ENCODE peak calls at places on chromosome 17, in seven cellular contexts. One of them, this sample, is unnamed.

GRCh38 chr17:65177901-65178300 is 40.7 kb downstream of the RGS9 start:
- DNase-seq in iris pigment epithelial cell: peak; percentile 80
- DNase-seq in AML-193: no peak
- DNase-seq in stimulated activated CD4-positive, alpha-beta T cell treated with anti-CD3 and anti-CD28 coated beads, Interleukin-4, amount 100 ng/mL, for 1 hour: no peak
- DNase-seq in T47D: no peak
- DNase-seq in adipocyte: peak; percentile 39
- DNase-seq in epithelial cell of prostate: no peak
- DNase-seq in this sample: no peak

GRCh38 chr17:17840751-17841591 is 4.2 kb upstream of the SREBF1 start:
- DNase-seq in stimulated activated CD4-positive, alpha-beta T cell treated with anti-CD3 and anti-CD28 coated beads, Interleukin-4, amount 100 ng/mL, for 1 hour: no peak
- DNase-seq in iris pigment epithelial cell: peak; percentile 42
- DNase-seq in T47D: no peak
- DNase-seq in adipocyte: peak; percentile 29
- DNase-seq in AML-193: no peak
- DNase-seq in epithelial cell of prostate: peak; percentile 53
- DNase-seq in this sample: no peak

GRCh38 chr17:49107211-49107557 is 25.4 kb upstream of the B4GALNT2 start:
- DNase-seq in AML-193: no peak
- DNase-seq in adipocyte: no peak
- DNase-seq in T47D: no peak
- DNase-seq in stimulated activated CD4-positive, alpha-beta T cell treated with anti-CD3 and anti-CD28 coated beads, Interleukin-4, amount 100 ng/mL, for 1 hour: no peak
- DNase-seq in iris pigment epithelial cell: no peak
- DNase-seq in epithelial cell of prostate: no peak
- DNase-seq in this sample: no peak

GRCh38 chr17:37743612-37743874 is 1.3 kb downstream of the HNF1B start:
- DNase-seq in epithelial cell of prostate: no peak
- DNase-seq in T47D: no peak
- DNase-seq in stimulated activated CD4-positive, alpha-beta T cell treated with anti-CD3 and anti-CD28 coated beads, Interleukin-4, amount 100 ng/mL, for 1 hour: peak; percentile 6
- DNase-seq in adipocyte: no peak
- DNase-seq in AML-193: no peak
- DNase-seq in iris pigment epithelial cell: no peak
- DNase-seq in this sample: no peak

GRCh38 chr17:51087072-51087757 is 33.5 kb downstream of the SPAG9 start:
- DNase-seq in stimulated activated CD4-positive, alpha-beta T cell treated with anti-CD3 and anti-CD28 coated beads, Interleukin-4, amount 100 ng/mL, for 1 hour: no peak
- DNase-seq in T47D: no peak
- DNase-seq in adipocyte: peak; percentile 7
- DNase-seq in iris pigment epithelial cell: peak; percentile 31
- DNase-seq in epithelial cell of prostate: no peak
- DNase-seq in AML-193: no peak
- DNase-seq in this sample: no peak

GRCh38 chr17:78605886-78606285 is 28.7 kb upstream of the DNAH17 start:
- DNase-seq in stimulated activated CD4-positive, alpha-beta T cell treated with anti-CD3 and anti-CD28 coated beads, Interleukin-4, amount 100 ng/mL, for 1 hour: no peak
- DNase-seq in T47D: no peak
- DNase-seq in AML-193: no peak
- DNase-seq in iris pigment epithelial cell: no peak
- DNase-seq in epithelial cell of prostate: no peak
- DNase-seq in adipocyte: no peak
- DNase-seq in this sample: no peak

GRCh38 chr17:81831957-81832607 is 1.0 kb downstream of the MCRIP1 start:
- DNase-seq in AML-193: peak; percentile 74
- DNase-seq in adipocyte: peak; percentile 30
- DNase-seq in iris pigment epithelial cell: no peak
- DNase-seq in epithelial cell of prostate: no peak
- DNase-seq in T47D: no peak
- DNase-seq in stimulated activated CD4-positive, alpha-beta T cell treated with anti-CD3 and anti-CD28 coated beads, Interleukin-4, amount 100 ng/mL, for 1 hour: peak; percentile 52
- DNase-seq in this sample: peak; percentile 32

GRCh38 chr17:73900516-73900915 is 256.3 kb upstream of the SDK2 start:
- DNase-seq in AML-193: no peak
- DNase-seq in adipocyte: no peak
- DNase-seq in epithelial cell of prostate: no peak
- DNase-seq in stimulated activated CD4-positive, alpha-beta T cell treated with anti-CD3 and anti-CD28 coated beads, Interleukin-4, amount 100 ng/mL, for 1 hour: no peak
- DNase-seq in iris pigment epithelial cell: no peak
- DNase-seq in T47D: no peak
- DNase-seq in this sample: no peak

GRCh38 chr17:19904924-19905323 is 37.2 kb upstream of the ULK2 start:
- DNase-seq in AML-193: no peak
- DNase-seq in adipocyte: no peak
- DNase-seq in epithelial cell of prostate: no peak
- DNase-seq in iris pigment epithelial cell: no peak
- DNase-seq in T47D: no peak
- DNase-seq in stimulated activated CD4-positive, alpha-beta T cell treated with anti-CD3 and anti-CD28 coated beads, Interleukin-4, amount 100 ng/mL, for 1 hour: no peak
- DNase-seq in this sample: no peak

GRCh38 chr17:5832886-5833285 is 237.3 kb upstream of the WSCD1 start:
- DNase-seq in iris pigment epithelial cell: peak; percentile 76
- DNase-seq in adipocyte: peak; percentile 46
- DNase-seq in epithelial cell of prostate: no peak
- DNase-seq in T47D: no peak
- DNase-seq in stimulated activated CD4-positive, alpha-beta T cell treated with anti-CD3 and anti-CD28 coated beads, Interleukin-4, amount 100 ng/mL, for 1 hour: no peak
- DNase-seq in AML-193: no peak
- DNase-seq in this sample: no peak

GRCh38 chr17:31562447-31562846 is 171.0 kb downstream of the RAB11FIP4 start:
- DNase-seq in T47D: no peak
- DNase-seq in stimulated activated CD4-positive, alpha-beta T cell treated with anti-CD3 and anti-CD28 coated beads, Interleukin-4, amount 100 ng/mL, for 1 hour: no peak
- DNase-seq in epithelial cell of prostate: no peak
- DNase-seq in iris pigment epithelial cell: no peak
- DNase-seq in AML-193: no peak
- DNase-seq in adipocyte: peak; percentile 19
- DNase-seq in this sample: no peak

GRCh38 chr17:34299017-34299416 is 13.5 kb downstream of the CCL11 start:
- DNase-seq in iris pigment epithelial cell: no peak
- DNase-seq in T47D: no peak
- DNase-seq in AML-193: no peak
- DNase-seq in epithelial cell of prostate: no peak
- DNase-seq in stimulated activated CD4-positive, alpha-beta T cell treated with anti-CD3 and anti-CD28 coated beads, Interleukin-4, amount 100 ng/mL, for 1 hour: no peak
- DNase-seq in adipocyte: no peak
- DNase-seq in this sample: no peak

GRCh38 chr17:76612977-76613851 is 27.6 kb upstream of the ST6GALNAC2 start:
- DNase-seq in stimulated activated CD4-positive, alpha-beta T cell treated with anti-CD3 and anti-CD28 coated beads, Interleukin-4, amount 100 ng/mL, for 1 hour: no peak
- DNase-seq in epithelial cell of prostate: no peak
- DNase-seq in AML-193: peak; percentile 59
- DNase-seq in T47D: no peak
- DNase-seq in iris pigment epithelial cell: no peak
- DNase-seq in adipocyte: no peak
- DNase-seq in this sample: no peak

GRCh38 chr17:32502013-32502412 is 15.2 kb downstream of the CDK5R1 start:
- DNase-seq in stimulated activated CD4-positive, alpha-beta T cell treated with anti-CD3 and anti-CD28 coated beads, Interleukin-4, amount 100 ng/mL, for 1 hour: no peak
- DNase-seq in T47D: no peak
- DNase-seq in AML-193: no peak
- DNase-seq in adipocyte: no peak
- DNase-seq in epithelial cell of prostate: no peak
- DNase-seq in iris pigment epithelial cell: no peak
- DNase-seq in this sample: no peak

GRCh38 chr17:73776978-73777567 is 132.8 kb upstream of the SDK2 start:
- DNase-seq in adipocyte: no peak
- DNase-seq in AML-193: no peak
- DNase-seq in T47D: no peak
- DNase-seq in stimulated activated CD4-positive, alpha-beta T cell treated with anti-CD3 and anti-CD28 coated beads, Interleukin-4, amount 100 ng/mL, for 1 hour: no peak
- DNase-seq in epithelial cell of prostate: no peak
- DNase-seq in iris pigment epithelial cell: no peak
- DNase-seq in this sample: no peak

GRCh38 chr17:55462234-55462633 is 40.6 kb upstream of the MMD start:
- DNase-seq in iris pigment epithelial cell: no peak
- DNase-seq in T47D: no peak
- DNase-seq in epithelial cell of prostate: no peak
- DNase-seq in adipocyte: no peak
- DNase-seq in stimulated activated CD4-positive, alpha-beta T cell treated with anti-CD3 and anti-CD28 coated beads, Interleukin-4, amount 100 ng/mL, for 1 hour: no peak
- DNase-seq in AML-193: no peak
- DNase-seq in this sample: no peak

GRCh38 chr17:74995847-74996246 is 8.4 kb downstream of the CDR2L start:
- DNase-seq in stimulated activated CD4-positive, alpha-beta T cell treated with anti-CD3 and anti-CD28 coated beads, Interleukin-4, amount 100 ng/mL, for 1 hour: no peak
- DNase-seq in epithelial cell of prostate: no peak
- DNase-seq in AML-193: no peak
- DNase-seq in T47D: no peak
- DNase-seq in adipocyte: no peak
- DNase-seq in iris pigment epithelial cell: no peak
- DNase-seq in this sample: no peak

GRCh38 chr17:48066656-48067055 is 18.5 kb downstream of the NFE2L1 start:
- DNase-seq in stimulated activated CD4-positive, alpha-beta T cell treated with anti-CD3 and anti-CD28 coated beads, Interleukin-4, amount 100 ng/mL, for 1 hour: no peak
- DNase-seq in iris pigment epithelial cell: no peak
- DNase-seq in AML-193: no peak
- DNase-seq in adipocyte: no peak
- DNase-seq in T47D: no peak
- DNase-seq in epithelial cell of prostate: no peak
- DNase-seq in this sample: no peak

GRCh38 chr17:814371-814770 is 32.2 kb downstream of the MRM3 start:
- DNase-seq in iris pigment epithelial cell: no peak
- DNase-seq in T47D: no peak
- DNase-seq in stimulated activated CD4-positive, alpha-beta T cell treated with anti-CD3 and anti-CD28 coated beads, Interleukin-4, amount 100 ng/mL, for 1 hour: no peak
- DNase-seq in epithelial cell of prostate: no peak
- DNase-seq in AML-193: no peak
- DNase-seq in adipocyte: no peak
- DNase-seq in this sample: no peak

GRCh38 chr17:7914771-7915610 is 1.1 kb downstream of the RNF227 start:
- DNase-seq in epithelial cell of prostate: no peak
- DNase-seq in T47D: no peak
- DNase-seq in adipocyte: no peak
- DNase-seq in stimulated activated CD4-positive, alpha-beta T cell treated with anti-CD3 and anti-CD28 coated beads, Interleukin-4, amount 100 ng/mL, for 1 hour: no peak
- DNase-seq in iris pigment epithelial cell: peak; percentile 51
- DNase-seq in AML-193: no peak
- DNase-seq in this sample: no peak

GRCh38 chr17:75317671-75318070 is 28.4 kb upstream of the SLC25A19 start:
- DNase-seq in stimulated activated CD4-positive, alpha-beta T cell treated with anti-CD3 and anti-CD28 coated beads, Interleukin-4, amount 100 ng/mL, for 1 hour: no peak
- DNase-seq in T47D: no peak
- DNase-seq in adipocyte: no peak
- DNase-seq in iris pigment epithelial cell: no peak
- DNase-seq in epithelial cell of prostate: no peak
- DNase-seq in AML-193: no peak
- DNase-seq in this sample: no peak

GRCh38 chr17:61128671-61129115 is 270.9 kb upstream of the TBX2 start:
- DNase-seq in stimulated activated CD4-positive, alpha-beta T cell treated with anti-CD3 and anti-CD28 coated beads, Interleukin-4, amount 100 ng/mL, for 1 hour: no peak
- DNase-seq in T47D: no peak
- DNase-seq in AML-193: no peak
- DNase-seq in iris pigment epithelial cell: peak; percentile 54
- DNase-seq in epithelial cell of prostate: no peak
- DNase-seq in adipocyte: peak; percentile 59
- DNase-seq in this sample: no peak

GRCh38 chr17:44842748-44843147 is 4.9 kb upstream of the HIGD1B start:
- DNase-seq in T47D: no peak
- DNase-seq in stimulated activated CD4-positive, alpha-beta T cell treated with anti-CD3 and anti-CD28 coated beads, Interleukin-4, amount 100 ng/mL, for 1 hour: no peak
- DNase-seq in iris pigment epithelial cell: no peak
- DNase-seq in AML-193: no peak
- DNase-seq in epithelial cell of prostate: no peak
- DNase-seq in adipocyte: no peak
- DNase-seq in this sample: no peak

GRCh38 chr17:77604301-77605031 is 354.0 kb upstream of the TNRC6C start:
- DNase-seq in adipocyte: no peak
- DNase-seq in stimulated activated CD4-positive, alpha-beta T cell treated with anti-CD3 and anti-CD28 coated beads, Interleukin-4, amount 100 ng/mL, for 1 hour: no peak
- DNase-seq in epithelial cell of prostate: no peak
- DNase-seq in iris pigment epithelial cell: no peak
- DNase-seq in T47D: no peak
- DNase-seq in AML-193: no peak
- DNase-seq in this sample: no peak

GRCh38 chr17:83182620-83183063 is 103.2 kb downstream of the METRNL start:
- DNase-seq in epithelial cell of prostate: no peak
- DNase-seq in adipocyte: no peak
- DNase-seq in stimulated activated CD4-positive, alpha-beta T cell treated with anti-CD3 and anti-CD28 coated beads, Interleukin-4, amount 100 ng/mL, for 1 hour: no peak
- DNase-seq in T47D: no peak
- DNase-seq in AML-193: no peak
- DNase-seq in iris pigment epithelial cell: no peak
- DNase-seq in this sample: no peak

GRCh38 chr17:17140590-17140980 is 65.5 kb downstream of the PLD6 start:
- DNase-seq in iris pigment epithelial cell: peak; percentile 80
- DNase-seq in T47D: no peak
- DNase-seq in adipocyte: peak; percentile 38
- DNase-seq in AML-193: no peak
- DNase-seq in stimulated activated CD4-positive, alpha-beta T cell treated with anti-CD3 and anti-CD28 coated beads, Interleukin-4, amount 100 ng/mL, for 1 hour: no peak
- DNase-seq in epithelial cell of prostate: peak; percentile 29
- DNase-seq in this sample: no peak

GRCh38 chr17:83179378-83179777 is 100.0 kb downstream of the METRNL start:
- DNase-seq in stimulated activated CD4-positive, alpha-beta T cell treated with anti-CD3 and anti-CD28 coated beads, Interleukin-4, amount 100 ng/mL, for 1 hour: no peak
- DNase-seq in iris pigment epithelial cell: no peak
- DNase-seq in adipocyte: no peak
- DNase-seq in AML-193: no peak
- DNase-seq in T47D: no peak
- DNase-seq in epithelial cell of prostate: no peak
- DNase-seq in this sample: no peak

GRCh38 chr17:7747586-7747985 is 30.0 kb downstream of the DNAH2 start:
- DNase-seq in iris pigment epithelial cell: peak; percentile 64
- DNase-seq in adipocyte: peak; percentile 52
- DNase-seq in stimulated activated CD4-positive, alpha-beta T cell treated with anti-CD3 and anti-CD28 coated beads, Interleukin-4, amount 100 ng/mL, for 1 hour: no peak
- DNase-seq in epithelial cell of prostate: no peak
- DNase-seq in AML-193: no peak
- DNase-seq in T47D: no peak
- DNase-seq in this sample: no peak

GRCh38 chr17:8175795-8176196 is 384 bp downstream of the TMEM107 start:
- DNase-seq in epithelial cell of prostate: no peak
- DNase-seq in iris pigment epithelial cell: no peak
- DNase-seq in stimulated activated CD4-positive, alpha-beta T cell treated with anti-CD3 and anti-CD28 coated beads, Interleukin-4, amount 100 ng/mL, for 1 hour: no peak
- DNase-seq in adipocyte: peak; percentile 18
- DNase-seq in T47D: no peak
- DNase-seq in AML-193: no peak
- DNase-seq in this sample: no peak

GRCh38 chr17:4536259-4536741 is 18.9 kb downstream of the MYBBP1A start:
- DNase-seq in stimulated activated CD4-positive, alpha-beta T cell treated with anti-CD3 and anti-CD28 coated beads, Interleukin-4, amount 100 ng/mL, for 1 hour: no peak
- DNase-seq in T47D: no peak
- DNase-seq in iris pigment epithelial cell: peak; percentile 17
- DNase-seq in adipocyte: no peak
- DNase-seq in AML-193: no peak
- DNase-seq in epithelial cell of prostate: no peak
- DNase-seq in this sample: no peak

GRCh38 chr17:82332669-82333278 is 792 bp downstream of the SECTM1 start:
- DNase-seq in stimulated activated CD4-positive, alpha-beta T cell treated with anti-CD3 and anti-CD28 coated beads, Interleukin-4, amount 100 ng/mL, for 1 hour: no peak
- DNase-seq in adipocyte: peak; percentile 65
- DNase-seq in iris pigment epithelial cell: peak; percentile 45
- DNase-seq in AML-193: no peak
- DNase-seq in T47D: peak; percentile 75
- DNase-seq in epithelial cell of prostate: no peak
- DNase-seq in this sample: no peak

GRCh38 chr17:9522074-9522473 is 53.5 kb downstream of the STX8 start:
- DNase-seq in iris pigment epithelial cell: peak; percentile 68
- DNase-seq in AML-193: peak; percentile 10
- DNase-seq in epithelial cell of prostate: no peak
- DNase-seq in adipocyte: peak; percentile 83
- DNase-seq in stimulated activated CD4-positive, alpha-beta T cell treated with anti-CD3 and anti-CD28 coated beads, Interleukin-4, amount 100 ng/mL, for 1 hour: no peak
- DNase-seq in T47D: peak; percentile 31
- DNase-seq in this sample: no peak

This sample was measured in T-helper 1 cell.